ENCODE peak calls at places on chromosomes 16 and 17, in six cellular contexts. A is psoas muscle, P is H9, G is colonic mucosa, H is heart right ventricle, K is NT2/D1. R is an unnamed sample.

GRCh38 chr17:74671031-74671771 is 41.5 kb downstream of the CD300LF start:
- DNase-seq in A (peak; percentile 74), H (peak; percentile 82), P (peak; percentile 97), G (peak; percentile 80), K (peak; percentile 75), R (peak; percentile 95)

GRCh38 chr17:49815761-49816281 is 27.3 kb downstream of the KAT7 start:
- DNase-seq in K (peak; percentile 81), P (peak; percentile 91), H (no peak), A (no peak), G (no peak), R (no peak)

GRCh38 chr17:10270258-10270657 is 71.9 kb upstream of the GAS7 start:
- DNase-seq in K (no peak), A (no peak), G (no peak), P (no peak), H (no peak), R (no peak)

GRCh38 chr16:53219795-53220194 is 165.0 kb downstream of the CHD9 start:
- DNase-seq in A (no peak), G (no peak), K (no peak), P (no peak), H (no peak), R (no peak)

GRCh38 chr16:64950262-64950661 is 171.6 kb downstream of the CDH11 start:
- DNase-seq in K (no peak), H (no peak), G (no peak), A (no peak), P (peak; percentile 49), R (no peak)

GRCh38 chr17:30376621-30377452 is 1.9 kb upstream of the CPD start:
- DNase-seq in H (peak; percentile 46), G (peak; percentile 34), A (no peak), K (no peak), P (no peak), R (peak; percentile 59)

GRCh38 chr16:1766701-1767100 is 4.6 kb downstream of the NME3 start:
- DNase-seq in K (no peak), A (no peak), P (no peak), G (no peak), H (no peak), R (no peak)

GRCh38 chr16:12410842-12411490 is 392.7 kb downstream of the CPPED1 start:
- DNase-seq in P (no peak), K (no peak), G (no peak), A (no peak), H (no peak), R (no peak)

GRCh38 chr16:19393226-19394074 is 24.2 kb upstream of the TMC5 start:
- DNase-seq in A (no peak), K (no peak), G (peak; percentile 81), H (no peak), P (no peak), R (peak; percentile 79)

GRCh38 chr16:50879873-50880695 is 138.2 kb downstream of the CYLD start:
- DNase-seq in P (peak; percentile 88), G (no peak), H (no peak), A (no peak), K (peak; percentile 40), R (peak; percentile 57)

GRCh38 chr16:981695-982151 is at the start of gene SOX8:
- DNase-seq in G (no peak), A (no peak), H (no peak), K (no peak), P (no peak), R (peak; percentile 41)

GRCh38 chr17:80220709-80221215 is 535 bp downstream of the SLC26A11 start:
- DNase-seq in G (peak; percentile 29), H (no peak), P (no peak), K (no peak), A (no peak), R (peak; percentile 62)

DNA sequence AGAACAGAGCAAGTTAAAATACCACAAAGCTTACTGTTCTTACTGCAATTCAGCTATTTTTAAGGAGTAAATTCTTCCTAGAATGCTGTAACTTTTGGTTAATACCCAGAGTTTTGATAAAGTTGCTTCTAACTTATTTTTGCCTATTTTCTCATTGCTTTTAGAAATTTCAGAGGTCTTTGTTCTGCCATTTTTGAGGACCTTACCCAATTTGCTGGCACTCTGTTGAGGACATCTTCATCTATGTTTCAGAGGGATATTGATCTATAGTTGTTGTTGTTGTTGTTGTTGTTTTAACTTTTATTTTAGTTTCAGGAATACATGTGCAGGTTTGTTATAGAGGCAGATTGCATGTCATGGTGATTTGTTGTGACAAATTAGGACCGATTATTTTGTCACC is 111.0 kb upstream of the NACA2 start:
- DNase-seq in P (no peak), A (no peak), G (no peak), H (no peak), K (no peak), R (no peak)
- H3K9me3 ChIP-seq in P (peaks cover 6% of the 10 kb centered on the region), A (peaks cover 41% of the 10 kb centered on the region), G (peaks cover 3% of the 10 kb centered on the region), H (no peaks in the 10 kb centered on the region), K (peaks cover 47% of the 10 kb centered on the region), R (peaks cover 20% of the 10 kb centered on the region)

GRCh38 chr17:65763786-65764185 is 202.3 kb upstream of the AXIN2 start:
- DNase-seq in G (no peak), K (no peak), A (no peak), H (no peak), P (no peak), R (no peak)
- H3K9me3 ChIP-seq in G (no peaks in the 10 kb centered on the region), K (no peaks in the 10 kb centered on the region), A (no peaks in the 10 kb centered on the region), H (no peaks in the 10 kb centered on the region), P (no peaks in the 10 kb centered on the region), R (no peaks in the 10 kb centered on the region)

DNA sequence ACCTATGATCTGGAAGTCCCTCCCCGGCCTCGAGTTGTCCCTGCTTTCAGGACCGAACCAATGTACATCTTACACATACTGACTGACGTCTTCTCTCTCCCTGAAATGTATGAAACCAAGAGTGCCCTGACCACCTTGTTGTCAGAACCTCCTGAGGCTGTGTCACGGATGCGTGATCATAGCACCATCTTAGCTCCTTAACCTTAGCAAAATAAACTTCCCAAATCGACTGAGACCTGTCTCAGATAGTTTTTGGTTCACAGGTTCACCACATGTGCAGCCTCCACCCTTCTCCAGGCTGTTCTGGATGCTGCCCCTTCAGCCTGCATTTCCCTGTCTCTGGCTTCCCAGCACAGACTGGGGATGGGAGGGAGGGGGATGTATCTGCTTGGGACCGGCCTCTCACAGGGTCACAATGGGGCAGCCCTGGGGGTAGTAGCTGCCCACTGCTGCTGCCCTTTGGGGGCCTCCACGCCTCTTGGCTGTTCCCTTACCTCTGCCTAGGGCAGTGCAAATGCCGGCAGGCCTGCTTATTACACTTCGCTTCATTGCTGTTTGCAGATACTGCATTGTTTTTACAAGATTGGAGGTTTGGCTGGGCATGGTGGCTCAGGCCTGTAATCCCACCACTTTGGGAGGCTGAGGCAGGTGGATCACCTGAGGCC is 69.8 kb downstream of the NT5M start:
- DNase-seq in G (no peak), A (no peak), H (no peak), K (no peak), P (no peak), R (no peak)
- H3K9me3 ChIP-seq in G (no peaks in the 10 kb centered on the region), A (no peaks in the 10 kb centered on the region), H (no peaks in the 10 kb centered on the region), K (no peaks in the 10 kb centered on the region), P (no peaks in the 10 kb centered on the region), R (no peaks in the 10 kb centered on the region)

DNA sequence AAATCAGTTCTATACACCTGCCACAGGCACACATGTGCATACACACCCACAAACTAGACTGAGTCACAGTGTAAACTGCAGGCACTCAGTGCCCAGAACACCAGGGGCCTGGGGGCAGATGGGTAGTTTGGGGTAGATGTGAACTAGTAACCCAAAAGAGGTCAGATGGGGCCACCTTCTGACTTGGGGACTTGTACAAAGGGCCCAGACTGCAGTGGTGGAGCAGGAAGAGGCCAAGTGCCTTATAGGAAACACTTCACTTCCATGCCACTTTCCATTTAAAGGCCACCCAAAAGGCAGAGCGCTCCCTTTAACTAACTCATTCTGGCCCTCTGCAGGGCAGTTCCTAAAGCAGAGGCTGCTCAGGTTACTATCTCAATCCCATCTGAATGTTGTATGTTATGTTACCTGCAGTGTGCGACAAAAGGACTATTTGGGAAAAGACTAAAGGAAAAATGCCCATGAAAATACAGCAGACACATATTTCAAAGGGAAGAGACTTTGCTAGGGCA is 27.8 kb upstream of the ERN1 start:
- DNase-seq in H (no peak), K (no peak), A (no peak), P (no peak), G (no peak), R (no peak)
- H3K9me3 ChIP-seq in H (no peaks in the 10 kb centered on the region), K (no peaks in the 10 kb centered on the region), A (no peaks in the 10 kb centered on the region), P (no peaks in the 10 kb centered on the region), G (no peaks in the 10 kb centered on the region), R (no peaks in the 10 kb centered on the region)

DNA sequence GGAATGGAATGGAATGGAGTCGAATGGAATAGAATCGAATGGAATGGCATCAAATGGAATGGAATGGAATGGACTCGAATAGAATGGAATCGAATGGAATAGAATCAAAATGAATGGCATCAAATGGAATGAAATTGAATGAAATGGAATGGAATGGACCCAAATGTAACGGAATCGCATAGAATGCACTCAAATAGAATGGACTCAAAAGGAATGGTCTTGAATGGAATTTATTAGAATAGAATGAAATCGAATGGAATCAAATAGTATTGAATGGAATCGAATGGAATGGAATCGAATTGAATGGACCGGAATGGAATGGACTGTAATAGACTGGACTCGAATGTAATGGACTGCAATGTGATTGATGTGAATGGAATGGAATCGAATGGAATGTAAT is 501.4 kb upstream of the WSB1 start:
- DNase-seq in A (no peak), H (no peak), P (no peak), G (no peak), K (no peak), R (no peak)
- H3K9me3 ChIP-seq in A (peaks cover 51% of the 10 kb centered on the region), H (peaks cover 3% of the 10 kb centered on the region), P (peaks cover 100% of the 10 kb centered on the region), G (no peaks in the 10 kb centered on the region), K (peaks cover 85% of the 10 kb centered on the region), R (peaks cover 3% of the 10 kb centered on the region)

DNA sequence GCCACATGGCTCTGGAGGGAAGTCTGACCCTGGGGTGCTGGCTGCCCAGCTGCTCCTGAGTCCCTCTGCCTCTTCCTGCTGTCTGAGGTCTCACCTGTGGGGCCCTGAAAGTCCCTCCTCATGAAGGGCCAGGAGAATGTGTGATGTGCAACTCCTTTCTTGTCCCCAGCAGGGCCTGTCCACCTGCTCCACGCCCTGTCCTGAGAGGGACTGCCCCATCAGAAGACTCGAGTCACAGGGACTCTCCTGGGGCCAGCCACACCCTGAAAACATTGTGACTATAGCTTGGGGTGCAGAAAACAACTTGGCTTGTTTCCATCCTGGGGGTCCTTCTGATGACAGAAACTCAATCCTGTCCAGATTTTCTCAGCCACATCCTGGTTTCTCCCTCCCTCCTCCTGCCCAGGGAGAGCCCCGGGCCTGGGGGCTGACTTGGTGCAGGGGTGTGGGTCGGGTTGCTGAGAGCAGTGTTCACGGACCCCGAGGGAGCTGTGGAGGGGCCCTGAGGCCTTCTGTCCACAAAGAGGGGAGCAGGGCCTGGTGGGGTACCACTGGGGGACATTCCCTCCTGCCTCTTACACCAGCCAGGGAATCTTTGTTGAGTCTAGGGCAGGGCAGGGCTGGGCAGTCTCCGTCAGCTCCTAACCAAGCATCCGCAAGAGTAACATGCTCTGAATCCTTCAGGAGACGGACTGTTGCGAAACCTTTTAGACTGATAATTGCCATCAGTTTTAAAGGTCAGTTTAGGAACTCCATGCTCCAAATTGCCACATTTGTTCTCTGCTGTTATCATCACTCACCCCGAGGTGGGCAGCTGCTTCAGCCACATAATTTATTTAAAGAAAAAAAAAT is 45.9 kb downstream of the NT5M start:
- DNase-seq in K (no peak), A (no peak), G (no peak), H (no peak), P (peak; percentile 25), R (peak; percentile 33)
- H3K9me3 ChIP-seq in K (no peaks in the 10 kb centered on the region), A (no peaks in the 10 kb centered on the region), G (no peaks in the 10 kb centered on the region), H (no peaks in the 10 kb centered on the region), P (no peaks in the 10 kb centered on the region), R (no peaks in the 10 kb centered on the region)

GRCh38 chr17:29273924-29274323 is 20.0 kb downstream of the NUFIP2 start:
- DNase-seq in A (no peak), K (no peak), P (no peak), G (no peak), H (no peak), R (no peak)

GRCh38 chr17:29283496-29283895 is 10.5 kb downstream of the NUFIP2 start:
- DNase-seq in G (no peak), P (no peak), A (no peak), K (no peak), H (no peak), R (no peak)

GRCh38 chr17:29279397-29280070 is 14.4 kb downstream of the NUFIP2 start:
- DNase-seq in K (no peak), P (no peak), H (no peak), A (no peak), G (no peak), R (no peak)

GRCh38 chr17:29278692-29279091 is 15.3 kb downstream of the NUFIP2 start:
- DNase-seq in H (no peak), G (no peak), P (no peak), K (no peak), A (no peak), R (no peak)
- H3K9me3 ChIP-seq in H (no peaks in the 10 kb centered on the region), G (no peaks in the 10 kb centered on the region), P (no peaks in the 10 kb centered on the region), K (peaks cover 6% of the 10 kb centered on the region), A (no peaks in the 10 kb centered on the region), R (peaks cover 9% of the 10 kb centered on the region)